ENCODE peak calls at places on chromosomes 3 and 15, in four cellular contexts. T, A, Q and C are unnamed samples.

GRCh38 chr15:98647026-98647773 is 1.1 kb upstream of the IGF1R start:
- DNase-seq in T (peak), A (peak), Q (peak), C (peak)

GRCh38 chr15:91116379-91117067 is 16.5 kb downstream of the SV2B start:
- DNase-seq in T (peak), A (no peak), Q (no peak), C (no peak)

GRCh38 chr3:11522398-11522715 is 121.4 kb downstream of the VGLL4 start:
- DNase-seq in T (peak), A (no peak), Q (no peak), C (no peak)

GRCh38 chr3:118817748-118818165 is 216.9 kb downstream of the IGSF11 start:
- DNase-seq in T (peak), A (peak), Q (no peak), C (no peak)

GRCh38 chr15:64233299-64233698 is 70.5 kb upstream of the PPIB start:
- DNase-seq in T (no peak), A (no peak), Q (no peak), C (no peak)

GRCh38 chr15:92683511-92683834 is 27.9 kb upstream of the FAM174B start:
- DNase-seq in T (no peak), A (no peak), Q (no peak), C (no peak)

GRCh38 chr15:65390447-65390846 is 12.6 kb upstream of the IGDCC3 start:
- DNase-seq in T (no peak), A (no peak), Q (no peak), C (no peak)

GRCh38 chr3:39907981-39908380 is 98.6 kb downstream of the MYRIP start:
- DNase-seq in T (no peak), A (no peak), Q (peak), C (peak)